ENCODE peak calls at places on chromosomes 1 and 21, in six cellular contexts. W is IMR-90, K is Peyer's patch, P is tibial nerve, A is prostate gland, F is HCT116. J is an unnamed sample.

GRCh38 chr1:3121401-3122215 is 52.6 kb downstream of the PRDM16 start:
- DNase-seq in W (no peak), K (no peak), P (no peak), A (no peak), F (no peak), J (no peak)

GRCh38 chr1:17883662-17884395 is 128.7 kb downstream of the ACTL8 start:
- DNase-seq in W (no peak), K (no peak), P (no peak), A (no peak), F (no peak), J (no peak)

GRCh38 chr1:93750946-93751345 is 69.3 kb upstream of the BCAR3 start:
- DNase-seq in W (no peak), K (peak), P (no peak), A (no peak), F (no peak), J (no peak)

GRCh38 chr1:28244549-28245251 is 8.8 kb downstream of the ATP5IF1 start:
- DNase-seq in W (no peak), K (peak), P (no peak), A (no peak), F (no peak), J (no peak)

GRCh38 chr1:233972951-233973635 is 68.6 kb downstream of the SLC35F3 start:
- DNase-seq in W (no peak), K (no peak), P (no peak), A (no peak), F (peak), J (no peak)

GRCh38 chr1:68624233-68624632 is 127.4 kb upstream of the DEPDC1 start:
- DNase-seq in W (peak), K (no peak), P (no peak), A (no peak), F (no peak), J (no peak)

GRCh38 chr1:90402893-90403849 is 313.9 kb downstream of the BARHL2 start:
- DNase-seq in W (peak), K (no peak), P (no peak), A (peak), F (peak), J (no peak)

GRCh38 chr1:68954841-68955240 is 458.0 kb upstream of the DEPDC1 start:
- DNase-seq in W (no peak), K (no peak), P (no peak), A (no peak), F (no peak), J (no peak)

GRCh38 chr21:28294046-28294445 is 698.6 kb downstream of the LTN1 start:
- DNase-seq in W (peak), K (no peak), P (no peak), A (no peak), F (no peak), J (no peak)

GRCh38 chr21:31358148-31358547 is 14.1 kb upstream of the TIAM1 start:
- DNase-seq in W (no peak), K (no peak), P (no peak), A (no peak), F (no peak), J (no peak)

GRCh38 chr1:206911064-206911663 is 10.6 kb downstream of the FCMR start:
- DNase-seq in W (peak), K (no peak), P (no peak), A (peak), F (no peak), J (no peak)

GRCh38 chr1:234827656-234828055 is 217.7 kb upstream of the IRF2BP2 start:
- DNase-seq in W (no peak), K (no peak), P (no peak), A (no peak), F (no peak), J (no peak)

GRCh38 chr1:91603409-91603808 is 102.8 kb downstream of the CDC7 start:
- DNase-seq in W (no peak), K (no peak), P (no peak), A (no peak), F (no peak), J (no peak)

GRCh38 chr1:11746795-11747487 is 11.0 kb downstream of the AGTRAP start:
- DNase-seq in W (no peak), K (no peak), P (no peak), A (no peak), F (no peak), J (no peak)

GRCh38 chr1:40386311-40386778 is 12.8 kb downstream of the SMAP2 start:
- DNase-seq in W (no peak), K (no peak), P (no peak), A (no peak), F (no peak), J (no peak)
- TF ChIP-seq POLR2A in W (no peak), K (no peak), P (no peak), A (no peak), F (no peak), J (no peak)

GRCh38 chr1:6935379-6936307 is 150.4 kb downstream of the CAMTA1 start:
- DNase-seq in W (no peak), K (no peak), P (no peak), A (no peak), F (no peak), J (no peak)

GRCh38 chr1:6936308-6936675 is 151.0 kb downstream of the CAMTA1 start:
- DNase-seq in W (no peak), K (no peak), P (no peak), A (no peak), F (no peak), J (no peak)

GRCh38 chr1:6941786-6942185 is 156.5 kb downstream of the CAMTA1 start:
- DNase-seq in W (no peak), K (no peak), P (no peak), A (no peak), F (no peak), J (no peak)

GRCh38 chr1:6942990-6943389 is 157.7 kb downstream of the CAMTA1 start:
- DNase-seq in W (no peak), K (no peak), P (no peak), A (no peak), F (no peak), J (no peak)

DNA sequence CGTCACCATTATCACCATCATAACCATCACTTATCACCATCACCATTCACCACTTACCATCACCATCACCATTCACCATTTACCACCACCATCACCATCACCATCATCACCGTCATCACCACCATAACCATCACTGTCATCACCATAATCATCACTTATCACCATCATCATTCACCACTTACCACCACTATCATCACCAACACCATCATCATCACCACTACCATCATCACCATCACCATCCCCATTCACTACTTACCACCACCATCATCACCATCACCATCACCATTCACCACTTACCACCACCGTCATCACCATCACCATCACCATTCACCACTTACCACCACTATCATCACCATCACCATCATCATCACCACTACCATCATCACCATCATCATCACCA is 151.8 kb downstream of the CAMTA1 start:
- DNase-seq in W (no peak), K (no peak), P (no peak), A (no peak), F (no peak), J (no peak)
- H3K4me3 ChIP-seq in W (no peak), K (no peak), P (no peak), A (no peak), F (no peak), J (no peak)

GRCh38 chr1:15726508-15726907 is 9.6 kb upstream of the SLC25A34 start:
- DNase-seq in W (no peak), K (no peak), P (no peak), A (no peak), F (no peak), J (no peak)

GRCh38 chr1:15723631-15724246 is 12.3 kb upstream of the SLC25A34 start:
- DNase-seq in W (no peak), K (no peak), P (no peak), A (no peak), F (no peak), J (no peak)

GRCh38 chr1:15727424-15727823 is 8.6 kb upstream of the SLC25A34 start:
- DNase-seq in W (no peak), K (no peak), P (no peak), A (no peak), F (no peak), J (no peak)

GRCh38 chr1:15727021-15727420 is 9.0 kb upstream of the SLC25A34 start:
- DNase-seq in W (no peak), K (no peak), P (no peak), A (no peak), F (no peak), J (no peak)

GRCh38 chr1:15724949-15725880 is 10.8 kb upstream of the SLC25A34 start:
- DNase-seq in W (no peak), K (no peak), P (no peak), A (no peak), F (no peak), J (no peak)
- TF ChIP-seq POLR2A in W (no peak), K (no peak), P (no peak), A (no peak), F (no peak), J (no peak)

GRCh38 chr1:172180886-172181285 is 239.6 kb upstream of the C1orf105 start:
- DNase-seq in W (peak), K (peak), P (peak), A (peak), F (no peak), J (no peak)
- H3K4me3 ChIP-seq in W (peak), K (peak), P (no peak), A (no peak), F (no peak), J (peak)

DNA sequence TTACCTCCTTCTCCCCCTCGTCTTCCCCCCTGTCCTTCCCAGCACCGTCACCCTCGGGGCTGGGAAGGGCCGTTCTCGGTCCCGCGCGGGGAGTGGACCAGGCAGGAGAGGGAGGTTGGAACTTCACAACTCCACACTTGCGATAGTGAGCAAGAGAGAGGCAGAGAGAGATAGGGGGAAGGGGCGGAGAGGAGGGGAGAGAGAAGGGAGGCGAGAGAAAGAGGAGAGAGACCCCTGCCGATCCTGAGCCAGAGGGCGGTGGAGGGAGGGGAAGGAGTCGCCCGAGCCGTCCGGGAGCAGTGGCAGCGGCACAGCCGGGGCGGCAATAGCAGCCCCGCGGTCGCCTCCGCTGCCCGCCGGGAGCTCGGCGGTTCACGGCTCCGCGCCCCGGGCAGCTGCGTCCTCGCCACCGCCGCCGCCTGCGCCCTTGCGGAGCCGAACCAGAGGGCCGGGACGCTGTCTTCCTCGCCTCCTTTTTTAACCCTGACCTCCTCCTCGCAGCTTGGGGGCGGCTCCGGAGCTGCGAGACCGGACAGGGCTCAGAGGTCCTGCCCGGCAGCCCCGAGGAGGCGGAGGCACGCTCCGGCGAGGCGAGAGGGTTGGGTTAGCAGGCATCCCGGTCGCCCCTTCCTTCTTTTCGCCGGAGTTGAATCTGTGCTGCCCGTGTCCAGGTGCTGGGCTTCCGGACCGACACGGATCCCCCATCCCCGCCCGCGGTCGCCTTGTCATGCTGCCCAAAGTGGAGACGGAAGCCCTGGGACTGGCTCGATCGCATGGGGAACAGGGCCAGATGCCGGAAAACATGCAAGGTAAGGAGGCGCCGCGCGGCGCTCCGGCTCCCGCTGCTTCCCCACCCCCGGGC is 11.7 kb downstream of the NR5A2 start:
- DNase-seq in W (no peak), K (no peak), P (no peak), A (no peak), F (peak), J (no peak)
- TF ChIP-seq POLR2A in W (no peak), K (peak), P (no peak), A (no peak), F (peak), J (no peak)

DNA sequence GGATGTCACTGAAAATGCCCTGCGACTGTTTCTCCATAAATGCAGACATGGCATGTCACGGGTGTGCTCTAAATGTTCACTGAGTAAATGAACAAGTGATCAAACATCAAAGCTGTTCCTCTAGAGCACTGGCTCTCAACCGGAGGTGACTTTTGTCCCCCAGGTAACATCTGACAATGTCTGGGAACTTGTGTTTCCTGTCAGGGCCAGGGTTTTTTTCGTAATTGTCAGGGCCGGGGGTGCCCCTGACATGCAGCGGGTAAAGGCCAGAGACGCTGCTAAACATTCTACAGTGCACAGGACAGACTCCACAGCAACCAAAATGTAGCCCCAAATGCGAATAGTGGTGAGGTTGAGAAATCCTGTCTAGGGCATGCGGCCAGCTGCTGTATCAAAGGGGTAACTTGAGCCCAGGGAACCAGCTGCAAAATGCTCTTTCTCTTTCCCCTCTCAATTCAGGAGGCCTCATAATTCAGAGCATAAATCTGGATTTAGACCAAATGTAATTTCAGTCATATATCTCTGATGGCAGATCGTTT is 2.0 kb downstream of the ALDH4A1 start:
- DNase-seq in W (peak), K (no peak), P (no peak), A (no peak), F (no peak), J (no peak)
- H3K4me3 ChIP-seq in W (no peak), K (no peak), P (no peak), A (no peak), F (no peak), J (no peak)